ENCODE peak calls at places on chromosome 21, in nine cellular contexts. One of them, this sample, is unnamed.

GRCh38 chr21:18517905-18518566 is 114.5 kb upstream of the TMPRSS15 start:
- DNase-seq in fibroblast of lung: peak
- DNase-seq in HFF-Myc: no peak
- DNase-seq in body of pancreas: no peak
- DNase-seq in cardiac fibroblast: no peak
- DNase-seq in left lung: no peak
- DNase-seq in BE2C: peak
- DNase-seq in astrocyte: no peak
- DNase-seq in pancreas: no peak
- DNase-seq in this sample: no peak

GRCh38 chr21:21715286-21715969 is 717.2 kb downstream of the NCAM2 start:
- DNase-seq in body of pancreas: no peak
- DNase-seq in cardiac fibroblast: peak
- DNase-seq in left lung: no peak
- DNase-seq in astrocyte: peak
- DNase-seq in pancreas: no peak
- DNase-seq in BE2C: no peak
- DNase-seq in fibroblast of lung: peak
- DNase-seq in HFF-Myc: peak
- DNase-seq in this sample: no peak

GRCh38 chr21:15422761-15423160 is 307.0 kb upstream of the USP25 start:
- DNase-seq in BE2C: no peak
- DNase-seq in pancreas: no peak
- DNase-seq in left lung: no peak
- DNase-seq in body of pancreas: no peak
- DNase-seq in astrocyte: peak
- DNase-seq in HFF-Myc: peak
- DNase-seq in cardiac fibroblast: peak
- DNase-seq in fibroblast of lung: peak
- DNase-seq in this sample: no peak

GRCh38 chr21:32958288-32958992 is 67.3 kb upstream of the OLIG2 start:
- DNase-seq in BE2C: no peak
- DNase-seq in pancreas: no peak
- DNase-seq in fibroblast of lung: no peak
- DNase-seq in left lung: no peak
- DNase-seq in HFF-Myc: no peak
- DNase-seq in cardiac fibroblast: no peak
- DNase-seq in body of pancreas: no peak
- DNase-seq in astrocyte: no peak
- DNase-seq in this sample: no peak

GRCh38 chr21:46151989-46152938 is 3.1 kb downstream of the FTCD start:
- DNase-seq in body of pancreas: peak
- DNase-seq in pancreas: peak
- DNase-seq in HFF-Myc: no peak
- DNase-seq in fibroblast of lung: no peak
- DNase-seq in left lung: peak
- DNase-seq in astrocyte: no peak
- DNase-seq in cardiac fibroblast: no peak
- DNase-seq in BE2C: no peak
- DNase-seq in this sample: no peak

GRCh38 chr21:16563795-16564194 is 834.0 kb downstream of the USP25 start:
- DNase-seq in pancreas: peak
- DNase-seq in astrocyte: peak
- DNase-seq in HFF-Myc: no peak
- DNase-seq in BE2C: no peak
- DNase-seq in fibroblast of lung: peak
- DNase-seq in body of pancreas: peak
- DNase-seq in left lung: peak
- DNase-seq in cardiac fibroblast: peak
- DNase-seq in this sample: no peak

GRCh38 chr21:33007747-33008146 is 18.0 kb upstream of the OLIG2 start:
- DNase-seq in BE2C: no peak
- DNase-seq in fibroblast of lung: no peak
- DNase-seq in body of pancreas: no peak
- DNase-seq in left lung: no peak
- DNase-seq in cardiac fibroblast: peak
- DNase-seq in HFF-Myc: no peak
- DNase-seq in astrocyte: no peak
- DNase-seq in pancreas: no peak
- DNase-seq in this sample: no peak

GRCh38 chr21:16071082-16071481 is 341.3 kb downstream of the USP25 start:
- DNase-seq in cardiac fibroblast: no peak
- DNase-seq in fibroblast of lung: peak
- DNase-seq in left lung: no peak
- DNase-seq in HFF-Myc: no peak
- DNase-seq in body of pancreas: no peak
- DNase-seq in astrocyte: peak
- DNase-seq in BE2C: peak
- DNase-seq in pancreas: no peak
- DNase-seq in this sample: no peak

GRCh38 chr21:36260030-36260787 is 59.8 kb upstream of the MORC3 start:
- DNase-seq in fibroblast of lung: peak
- DNase-seq in pancreas: peak
- DNase-seq in BE2C: peak
- DNase-seq in cardiac fibroblast: peak
- DNase-seq in body of pancreas: peak
- DNase-seq in astrocyte: peak
- DNase-seq in HFF-Myc: peak
- DNase-seq in left lung: no peak
- DNase-seq in this sample: peak

GRCh38 chr21:39660596-39660995 is 47.9 kb downstream of the B3GALT5 start:
- DNase-seq in HFF-Myc: peak
- DNase-seq in left lung: no peak
- DNase-seq in astrocyte: peak
- DNase-seq in fibroblast of lung: peak
- DNase-seq in pancreas: no peak
- DNase-seq in body of pancreas: peak
- DNase-seq in BE2C: no peak
- DNase-seq in cardiac fibroblast: peak
- DNase-seq in this sample: no peak

GRCh38 chr21:27536319-27536718 is 569.4 kb upstream of the ADAMTS5 start:
- DNase-seq in cardiac fibroblast: peak
- DNase-seq in left lung: no peak
- DNase-seq in pancreas: no peak
- DNase-seq in HFF-Myc: no peak
- DNase-seq in fibroblast of lung: peak
- DNase-seq in body of pancreas: no peak
- DNase-seq in BE2C: no peak
- DNase-seq in astrocyte: no peak
- DNase-seq in this sample: no peak

GRCh38 chr21:32463367-32463766 is 50.9 kb downstream of the EVA1C start:
- DNase-seq in cardiac fibroblast: peak
- DNase-seq in pancreas: no peak
- DNase-seq in astrocyte: peak
- DNase-seq in left lung: no peak
- DNase-seq in HFF-Myc: peak
- DNase-seq in BE2C: no peak
- DNase-seq in fibroblast of lung: peak
- DNase-seq in body of pancreas: no peak
- DNase-seq in this sample: no peak

GRCh38 chr21:39633043-39633442 is 20.3 kb downstream of the B3GALT5 start:
- DNase-seq in BE2C: no peak
- DNase-seq in fibroblast of lung: peak
- DNase-seq in HFF-Myc: peak
- DNase-seq in left lung: no peak
- DNase-seq in cardiac fibroblast: no peak
- DNase-seq in body of pancreas: no peak
- DNase-seq in astrocyte: peak
- DNase-seq in pancreas: no peak
- DNase-seq in this sample: no peak

GRCh38 chr21:15005391-15005790 is 59.4 kb downstream of the NRIP1 start:
- DNase-seq in body of pancreas: no peak
- DNase-seq in HFF-Myc: no peak
- DNase-seq in astrocyte: no peak
- DNase-seq in cardiac fibroblast: peak
- DNase-seq in left lung: no peak
- DNase-seq in pancreas: no peak
- DNase-seq in fibroblast of lung: no peak
- DNase-seq in BE2C: no peak
- DNase-seq in this sample: peak

GRCh38 chr21:16084776-16085364 is 355.1 kb downstream of the USP25 start:
- DNase-seq in body of pancreas: peak
- DNase-seq in pancreas: no peak
- DNase-seq in fibroblast of lung: peak
- DNase-seq in cardiac fibroblast: peak
- DNase-seq in left lung: no peak
- DNase-seq in astrocyte: peak
- DNase-seq in BE2C: no peak
- DNase-seq in HFF-Myc: peak
- DNase-seq in this sample: no peak

GRCh38 chr21:32814528-32814927 is 43.0 kb upstream of the PAXBP1 start:
- DNase-seq in body of pancreas: no peak
- DNase-seq in HFF-Myc: no peak
- DNase-seq in BE2C: no peak
- DNase-seq in cardiac fibroblast: no peak
- DNase-seq in left lung: no peak
- DNase-seq in fibroblast of lung: no peak
- DNase-seq in pancreas: no peak
- DNase-seq in astrocyte: no peak
- DNase-seq in this sample: no peak

GRCh38 chr21:28655471-28655870 is 337.2 kb downstream of the LTN1 start:
- DNase-seq in body of pancreas: no peak
- DNase-seq in astrocyte: peak
- DNase-seq in fibroblast of lung: peak
- DNase-seq in cardiac fibroblast: no peak
- DNase-seq in left lung: no peak
- DNase-seq in pancreas: no peak
- DNase-seq in HFF-Myc: no peak
- DNase-seq in BE2C: no peak
- DNase-seq in this sample: no peak

GRCh38 chr21:32705139-32705538 is 22.7 kb downstream of the SYNJ1 start:
- DNase-seq in left lung: no peak
- DNase-seq in fibroblast of lung: peak
- DNase-seq in cardiac fibroblast: no peak
- DNase-seq in BE2C: no peak
- DNase-seq in HFF-Myc: no peak
- DNase-seq in pancreas: no peak
- DNase-seq in astrocyte: peak
- DNase-seq in body of pancreas: no peak
- DNase-seq in this sample: no peak

GRCh38 chr21:38721055-38721454 is 84.7 kb upstream of the ETS2 start:
- DNase-seq in cardiac fibroblast: no peak
- DNase-seq in fibroblast of lung: no peak
- DNase-seq in HFF-Myc: no peak
- DNase-seq in left lung: no peak
- DNase-seq in body of pancreas: no peak
- DNase-seq in astrocyte: no peak
- DNase-seq in pancreas: no peak
- DNase-seq in BE2C: no peak
- DNase-seq in this sample: no peak

GRCh38 chr21:33362044-33362555 is 37.3 kb downstream of the IFNAR1 start:
- DNase-seq in pancreas: no peak
- DNase-seq in BE2C: no peak
- DNase-seq in body of pancreas: peak
- DNase-seq in HFF-Myc: no peak
- DNase-seq in fibroblast of lung: no peak
- DNase-seq in cardiac fibroblast: no peak
- DNase-seq in astrocyte: no peak
- DNase-seq in left lung: no peak
- DNase-seq in this sample: peak

GRCh38 chr21:21897275-21897883 is 899.2 kb downstream of the NCAM2 start:
- DNase-seq in body of pancreas: no peak
- DNase-seq in cardiac fibroblast: peak
- DNase-seq in BE2C: no peak
- DNase-seq in HFF-Myc: no peak
- DNase-seq in fibroblast of lung: peak
- DNase-seq in pancreas: no peak
- DNase-seq in left lung: no peak
- DNase-seq in astrocyte: peak
- DNase-seq in this sample: no peak

GRCh38 chr21:28421716-28422480 is 570.8 kb downstream of the LTN1 start:
- DNase-seq in BE2C: no peak
- DNase-seq in fibroblast of lung: peak
- DNase-seq in body of pancreas: no peak
- DNase-seq in left lung: no peak
- DNase-seq in cardiac fibroblast: peak
- DNase-seq in HFF-Myc: no peak
- DNase-seq in astrocyte: no peak
- DNase-seq in pancreas: no peak
- DNase-seq in this sample: no peak

GRCh38 chr21:44617071-44617501 is 5.2 kb downstream of the KRTAP10-8 start:
- DNase-seq in BE2C: no peak
- DNase-seq in left lung: peak
- DNase-seq in fibroblast of lung: no peak
- DNase-seq in pancreas: no peak
- DNase-seq in cardiac fibroblast: no peak
- DNase-seq in HFF-Myc: no peak
- DNase-seq in body of pancreas: no peak
- DNase-seq in astrocyte: no peak
- DNase-seq in this sample: no peak
- H3K4me3 ChIP-seq in BE2C: no peak
- H3K4me3 ChIP-seq in left lung: no peak
- H3K4me3 ChIP-seq in fibroblast of lung: no peak
- H3K4me3 ChIP-seq in pancreas: no peak
- H3K4me3 ChIP-seq in cardiac fibroblast: no peak
- H3K4me3 ChIP-seq in HFF-Myc: no peak
- H3K4me3 ChIP-seq in body of pancreas: no peak
- H3K4me3 ChIP-seq in astrocyte: no peak
- H3K4me3 ChIP-seq in this sample: no peak

DNA sequence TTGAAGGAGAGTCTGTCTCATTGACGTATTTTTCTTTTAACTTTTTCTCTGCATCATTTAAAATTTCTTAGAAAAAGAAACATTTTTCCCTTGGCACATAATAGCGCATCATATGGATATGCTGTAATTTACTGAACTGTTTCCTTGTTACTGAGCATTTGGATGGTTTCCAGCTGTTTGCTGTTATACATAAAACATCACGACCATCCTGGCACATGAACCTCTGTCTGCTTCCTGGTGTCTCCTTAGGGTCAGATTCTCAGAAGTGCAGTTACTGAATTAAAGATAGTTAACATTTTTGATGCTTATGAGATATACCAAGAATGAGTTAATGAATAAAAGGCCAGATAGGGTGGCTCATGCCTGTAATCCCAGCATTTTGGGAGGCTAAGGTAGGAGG is 67.3 kb downstream of the BACE2 start:
- DNase-seq in astrocyte: no peak
- DNase-seq in cardiac fibroblast: no peak
- DNase-seq in pancreas: no peak
- DNase-seq in fibroblast of lung: no peak
- DNase-seq in HFF-Myc: no peak
- DNase-seq in left lung: no peak
- DNase-seq in BE2C: no peak
- DNase-seq in body of pancreas: no peak
- DNase-seq in this sample: no peak
- H3K4me3 ChIP-seq in astrocyte: no peak
- H3K4me3 ChIP-seq in cardiac fibroblast: no peak
- H3K4me3 ChIP-seq in pancreas: no peak
- H3K4me3 ChIP-seq in fibroblast of lung: no peak
- H3K4me3 ChIP-seq in HFF-Myc: no peak
- H3K4me3 ChIP-seq in left lung: no peak
- H3K4me3 ChIP-seq in BE2C: no peak
- H3K4me3 ChIP-seq in body of pancreas: no peak
- H3K4me3 ChIP-seq in this sample: no peak

GRCh38 chr21:25572895-25573310 is 34.4 kb downstream of the MRPL39 start:
- DNase-seq in astrocyte: peak
- DNase-seq in cardiac fibroblast: peak
- DNase-seq in BE2C: no peak
- DNase-seq in fibroblast of lung: peak
- DNase-seq in HFF-Myc: no peak
- DNase-seq in body of pancreas: no peak
- DNase-seq in pancreas: no peak
- DNase-seq in left lung: no peak
- DNase-seq in this sample: peak
- H3K4me3 ChIP-seq in astrocyte: peak
- H3K4me3 ChIP-seq in cardiac fibroblast: no peak
- H3K4me3 ChIP-seq in BE2C: no peak
- H3K4me3 ChIP-seq in fibroblast of lung: no peak
- H3K4me3 ChIP-seq in HFF-Myc: no peak
- H3K4me3 ChIP-seq in body of pancreas: no peak
- H3K4me3 ChIP-seq in pancreas: no peak
- H3K4me3 ChIP-seq in left lung: no peak
- H3K4me3 ChIP-seq in this sample: no peak

GRCh38 chr21:37560385-37560784 is 193.8 kb downstream of the DYRK1A start:
- DNase-seq in left lung: no peak
- DNase-seq in fibroblast of lung: no peak
- DNase-seq in body of pancreas: no peak
- DNase-seq in pancreas: no peak
- DNase-seq in HFF-Myc: no peak
- DNase-seq in astrocyte: no peak
- DNase-seq in cardiac fibroblast: no peak
- DNase-seq in BE2C: no peak
- DNase-seq in this sample: no peak
- H3K4me3 ChIP-seq in left lung: no peak
- H3K4me3 ChIP-seq in fibroblast of lung: no peak
- H3K4me3 ChIP-seq in body of pancreas: no peak
- H3K4me3 ChIP-seq in pancreas: no peak
- H3K4me3 ChIP-seq in HFF-Myc: no peak
- H3K4me3 ChIP-seq in astrocyte: no peak
- H3K4me3 ChIP-seq in cardiac fibroblast: no peak
- H3K4me3 ChIP-seq in BE2C: no peak
- H3K4me3 ChIP-seq in this sample: no peak

This sample was measured in Jurkat, Clone E6-1.